ENCODE peak calls at places on chromosomes 11 and 22, in four cellular contexts. One of them, this sample, is unnamed.

GRCh38 chr22:43945632-43946390 is 9.4 kb upstream of the SAMM50 start:
- DNase-seq in iPS-NIHi11: peak
- DNase-seq in EL: peak
- DNase-seq in esophagus squamous epithelium: no peak
- DNase-seq in this sample: no peak

GRCh38 chr11:75577198-75577597 is 15.1 kb downstream of the SERPINH1 start:
- DNase-seq in iPS-NIHi11: peak
- DNase-seq in EL: peak
- DNase-seq in esophagus squamous epithelium: no peak
- DNase-seq in this sample: no peak

GRCh38 chr11:83545911-83546310 is 259.7 kb upstream of the CCDC90B start:
- DNase-seq in iPS-NIHi11: no peak
- DNase-seq in EL: no peak
- DNase-seq in esophagus squamous epithelium: no peak
- DNase-seq in this sample: no peak

GRCh38 chr11:36345084-36345511 is 49.0 kb downstream of the PRR5L start:
- DNase-seq in iPS-NIHi11: no peak
- DNase-seq in EL: no peak
- DNase-seq in esophagus squamous epithelium: no peak
- DNase-seq in this sample: no peak

GRCh38 chr22:18028817-18029527 is 4.6 kb upstream of the MICAL3 start:
- DNase-seq in iPS-NIHi11: no peak
- DNase-seq in EL: no peak
- DNase-seq in esophagus squamous epithelium: no peak
- DNase-seq in this sample: no peak

GRCh38 chr11:43393765-43394355 is 35.1 kb downstream of the TTC17 start:
- DNase-seq in iPS-NIHi11: no peak
- DNase-seq in EL: no peak
- DNase-seq in esophagus squamous epithelium: no peak
- DNase-seq in this sample: no peak

GRCh38 chr22:17149073-17149815 is 9.8 kb downstream of the HDHD5 start:
- DNase-seq in iPS-NIHi11: no peak
- DNase-seq in EL: no peak
- DNase-seq in esophagus squamous epithelium: no peak
- DNase-seq in this sample: no peak

GRCh38 chr11:78032090-78032489 is 9.0 kb upstream of the KCTD14 start:
- DNase-seq in iPS-NIHi11: no peak
- DNase-seq in EL: no peak
- DNase-seq in esophagus squamous epithelium: no peak
- DNase-seq in this sample: no peak

GRCh38 chr22:37331034-37331428 is 48.7 kb downstream of the CYTH4 start:
- DNase-seq in iPS-NIHi11: no peak
- DNase-seq in EL: peak
- DNase-seq in esophagus squamous epithelium: no peak
- DNase-seq in this sample: no peak

GRCh38 chr11:8905528-8906165 is 5.3 kb upstream of the AKIP1 start:
- DNase-seq in iPS-NIHi11: no peak
- DNase-seq in EL: peak
- DNase-seq in esophagus squamous epithelium: no peak
- DNase-seq in this sample: no peak

GRCh38 chr11:76268498-76268897 is 62.2 kb upstream of the WNT11 start:
- DNase-seq in iPS-NIHi11: no peak
- DNase-seq in EL: no peak
- DNase-seq in esophagus squamous epithelium: no peak
- DNase-seq in this sample: no peak

GRCh38 chr22:30490399-30490798 is 15.1 kb downstream of the SEC14L4 start:
- DNase-seq in iPS-NIHi11: peak
- DNase-seq in EL: no peak
- DNase-seq in esophagus squamous epithelium: no peak
- DNase-seq in this sample: no peak

GRCh38 chr11:123272565-123272964 is 77.5 kb upstream of the CLMP start:
- DNase-seq in iPS-NIHi11: no peak
- DNase-seq in EL: no peak
- DNase-seq in esophagus squamous epithelium: no peak
- DNase-seq in this sample: no peak

GRCh38 chr11:92632510-92632909 is 336.9 kb upstream of the MTNR1B start:
- DNase-seq in iPS-NIHi11: no peak
- DNase-seq in EL: no peak
- DNase-seq in esophagus squamous epithelium: no peak
- DNase-seq in this sample: no peak

GRCh38 chr22:17102297-17102667 is 17.5 kb downstream of the IL17RA start:
- DNase-seq in iPS-NIHi11: no peak
- DNase-seq in EL: no peak
- DNase-seq in esophagus squamous epithelium: no peak
- DNase-seq in this sample: no peak

GRCh38 chr22:29727248-29727551 is 7.4 kb downstream of the CABP7 start:
- DNase-seq in iPS-NIHi11: peak
- DNase-seq in EL: peak
- DNase-seq in esophagus squamous epithelium: no peak
- DNase-seq in this sample: no peak

GRCh38 chr11:67056640-67057409 is at the start of gene RHOD:
- DNase-seq in iPS-NIHi11: peak
- DNase-seq in EL: peak
- DNase-seq in esophagus squamous epithelium: no peak
- DNase-seq in this sample: no peak

GRCh38 chr11:31106963-31107576 is 262.5 kb downstream of the DCDC1 start:
- DNase-seq in iPS-NIHi11: peak
- DNase-seq in EL: peak
- DNase-seq in esophagus squamous epithelium: no peak
- DNase-seq in this sample: no peak

GRCh38 chr11:67277231-67277961 is 11.1 kb downstream of the GRK2 start:
- DNase-seq in iPS-NIHi11: peak
- DNase-seq in EL: peak
- DNase-seq in esophagus squamous epithelium: peak
- DNase-seq in this sample: peak

GRCh38 chr11:35802221-35802620 is 139.6 kb downstream of the TRIM44 start:
- DNase-seq in iPS-NIHi11: no peak
- DNase-seq in EL: no peak
- DNase-seq in esophagus squamous epithelium: no peak
- DNase-seq in this sample: no peak

GRCh38 chr11:655036-655726 is 18.1 kb downstream of the DRD4 start:
- DNase-seq in iPS-NIHi11: no peak
- DNase-seq in EL: no peak
- DNase-seq in esophagus squamous epithelium: no peak
- DNase-seq in this sample: no peak

GRCh38 chr11:64007629-64008282 is 21.5 kb downstream of the OTUB1 start:
- DNase-seq in iPS-NIHi11: peak
- DNase-seq in EL: peak
- DNase-seq in esophagus squamous epithelium: no peak
- DNase-seq in this sample: no peak

GRCh38 chr11:32438883-32439487 is 3.6 kb upstream of the WT1 start:
- DNase-seq in iPS-NIHi11: peak
- DNase-seq in EL: no peak
- DNase-seq in esophagus squamous epithelium: no peak
- DNase-seq in this sample: no peak

GRCh38 chr11:73870261-73870660 is 6.4 kb downstream of the COA4 start:
- DNase-seq in iPS-NIHi11: no peak
- DNase-seq in EL: no peak
- DNase-seq in esophagus squamous epithelium: no peak
- DNase-seq in this sample: no peak

GRCh38 chr22:37225481-37225880 is 13.2 kb upstream of the SSTR3 start:
- DNase-seq in iPS-NIHi11: no peak
- DNase-seq in EL: no peak
- DNase-seq in esophagus squamous epithelium: no peak
- DNase-seq in this sample: no peak

GRCh38 chr11:60768202-60768601 is 11.5 kb downstream of the MS4A15 start:
- DNase-seq in iPS-NIHi11: no peak
- DNase-seq in EL: no peak
- DNase-seq in esophagus squamous epithelium: no peak
- DNase-seq in this sample: no peak

GRCh38 chr11:5123802-5124521 is 14.2 kb downstream of the OR52A5 start:
- DNase-seq in iPS-NIHi11: peak
- DNase-seq in EL: peak
- DNase-seq in esophagus squamous epithelium: no peak
- DNase-seq in this sample: no peak

GRCh38 chr11:102421262-102421661 is 31.3 kb downstream of the TMEM123 start:
- DNase-seq in iPS-NIHi11: no peak
- DNase-seq in EL: no peak
- DNase-seq in esophagus squamous epithelium: no peak
- DNase-seq in this sample: no peak

GRCh38 chr11:3091846-3092602 is 34.8 kb upstream of the CARS1 start:
- DNase-seq in iPS-NIHi11: peak
- DNase-seq in EL: peak
- DNase-seq in esophagus squamous epithelium: no peak
- DNase-seq in this sample: no peak

GRCh38 chr22:44453441-44454112 is 44.5 kb downstream of the RTL6 start:
- DNase-seq in iPS-NIHi11: no peak
- DNase-seq in EL: no peak
- DNase-seq in esophagus squamous epithelium: no peak
- DNase-seq in this sample: no peak

GRCh38 chr11:75760710-75761493 is 7.7 kb upstream of the DGAT2 start:
- DNase-seq in iPS-NIHi11: no peak
- DNase-seq in EL: peak
- DNase-seq in esophagus squamous epithelium: no peak
- DNase-seq in this sample: no peak

This sample was measured in thoracic aorta.